ENCODE peak calls at places on chromosomes 4 and X, in five cellular contexts. V is SW 1271; S is nucleus accumbens; F is anterior cingulate cortex; H is naive thymus-derived CD8-positive, alpha-beta T cell. P is an unnamed sample.

GRCh38 chrX:47361538-47362511 is 8.6 kb upstream of the ZNF157 start:
- DNase-seq in V (no peak), S (peak), F (peak), H (peak), P (peak)

GRCh38 chrX:10158279-10158939 is 1.6 kb downstream of the CLCN4 start:
- DNase-seq in V (no peak), S (peak), F (peak), H (no peak), P (peak)

GRCh38 chrX:15349046-15349445 is 13.7 kb upstream of the PIGA start:
- DNase-seq in V (no peak), S (no peak), F (peak), H (no peak), P (peak)

GRCh38 chr4:187544461-187545053 is 451.0 kb upstream of the ZFP42 start:
- DNase-seq in V (no peak), S (no peak), F (no peak), H (no peak), P (no peak)

GRCh38 chr4:997375-998071 is 4.3 kb upstream of the SLC26A1 start:
- DNase-seq in V (no peak), S (peak), F (no peak), H (no peak), P (no peak)

GRCh38 chrX:22577181-22577580 is 304.5 kb downstream of the CBLL2 start:
- DNase-seq in V (no peak), S (no peak), F (no peak), H (no peak), P (no peak)

GRCh38 chrX:132077414-132077813 is 50.4 kb downstream of the FRMD7 start:
- DNase-seq in V (no peak), S (no peak), F (no peak), H (no peak), P (no peak)

GRCh38 chr4:108738307-108738706 is 24.5 kb downstream of the ETNPPL start:
- DNase-seq in V (no peak), S (no peak), F (no peak), H (no peak), P (peak)

GRCh38 chr4:105637409-105638258 is 70.9 kb downstream of the INTS12 start:
- DNase-seq in V (no peak), S (peak), F (peak), H (peak), P (peak)

GRCh38 chr4:184250795-184251679 is 33.4 kb upstream of the ENPP6 start:
- DNase-seq in V (peak), S (no peak), F (no peak), H (no peak), P (peak)

GRCh38 chr4:42654606-42655005 is 2.3 kb downstream of the ATP8A1 start:
- DNase-seq in V (no peak), S (peak), F (no peak), H (no peak), P (no peak)

GRCh38 chr4:6054162-6054922 is 36.1 kb upstream of the C4orf50 start:
- DNase-seq in V (no peak), S (no peak), F (peak), H (no peak), P (no peak)

GRCh38 chrX:102840871-102841705 is 96.0 kb upstream of the RAB40AL start:
- DNase-seq in V (no peak), S (no peak), F (no peak), H (no peak), P (no peak)

GRCh38 chr4:113594231-113594556 is 167.3 kb downstream of the CAMK2D start:
- DNase-seq in V (no peak), S (no peak), F (no peak), H (no peak), P (no peak)

GRCh38 chrX:102959471-102959870 is 22.4 kb downstream of the RAB40AL start:
- DNase-seq in V (no peak), S (no peak), F (no peak), H (no peak), P (no peak)

GRCh38 chrX:150352581-150352980 is 10.5 kb upstream of the MAMLD1 start:
- DNase-seq in V (no peak), S (no peak), F (peak), H (no peak), P (peak)

GRCh38 chr4:67366341-67366861 is 178.9 kb downstream of the CENPC start:
- DNase-seq in V (no peak), S (no peak), F (no peak), H (no peak), P (peak)

GRCh38 chrX:102535958-102536357 is 19.4 kb upstream of the TMSB15A start:
- DNase-seq in V (no peak), S (no peak), F (no peak), H (no peak), P (no peak)

GRCh38 chrX:2572740-2573139 is 72.0 kb upstream of the DHRSX start:
- DNase-seq in V (no peak), S (no peak), F (no peak), H (no peak), P (no peak)

GRCh38 chrX:13167444-13168207 is 123.2 kb upstream of the FAM9C start:
- DNase-seq in V (no peak), S (peak), F (no peak), H (no peak), P (no peak)

GRCh38 chrX:106931831-106932491 is 11.8 kb downstream of the CLDN2 start:
- DNase-seq in V (no peak), S (no peak), F (no peak), H (no peak), P (peak)

GRCh38 chr4:22483551-22483981 is 32.3 kb downstream of the ADGRA3 start:
- DNase-seq in V (no peak), S (no peak), F (no peak), H (no peak), P (no peak)

GRCh38 chrX:115559672-115560071 is 1.3 kb upstream of the PLS3 start:
- DNase-seq in V (no peak), S (no peak), F (no peak), H (no peak), P (no peak)

GRCh38 chr4:40916880-40917279 is 167.1 kb downstream of the NSUN7 start:
- DNase-seq in V (no peak), S (no peak), F (peak), H (no peak), P (peak)

GRCh38 chr4:41880022-41880837 is 55.0 kb upstream of the TMEM33 start:
- DNase-seq in V (no peak), S (no peak), F (no peak), H (no peak), P (no peak)

GRCh38 chr4:83022724-83023427 is 12.1 kb upstream of the COPS4 start:
- DNase-seq in V (no peak), S (no peak), F (no peak), H (no peak), P (no peak)

GRCh38 chrX:108516184-108516583 is 76.5 kb downstream of the COL4A5 start:
- DNase-seq in V (no peak), S (no peak), F (no peak), H (no peak), P (peak)

GRCh38 chr4:128387600-128388351 is 100.2 kb upstream of the PGRMC2 start:
- DNase-seq in V (no peak), S (no peak), F (no peak), H (no peak), P (no peak)

GRCh38 chr4:4549534-4549933 is 7.7 kb upstream of the STX18 start:
- DNase-seq in V (no peak), S (no peak), F (no peak), H (no peak), P (no peak)

GRCh38 chr4:76881375-76881774 is 16.6 kb downstream of the SOWAHB start:
- DNase-seq in V (no peak), S (no peak), F (no peak), H (no peak), P (no peak)

GRCh38 chr4:68342139-68342538 is 7.8 kb downstream of the YTHDC1 start:
- DNase-seq in V (no peak), S (peak), F (no peak), H (no peak), P (no peak)

GRCh38 chrX:40176979-40177430 is 79.2 kb upstream of the BCOR start:
- DNase-seq in V (no peak), S (peak), F (no peak), H (no peak), P (no peak)

GRCh38 chrX:24391843-24392242 is 31.4 kb downstream of the SUPT20HL1 start:
- DNase-seq in V (no peak), S (no peak), F (no peak), H (no peak), P (no peak)

GRCh38 chrX:22081475-22082092 is 49.5 kb downstream of the PHEX start:
- DNase-seq in V (no peak), S (no peak), F (no peak), H (peak), P (peak)

GRCh38 chrX:56728321-56728720 is 722 bp upstream of the NBDY start:
- DNase-seq in V (no peak), S (no peak), F (no peak), H (no peak), P (peak)